ENCODE peak calls at places on chromosomes 16 and 17, in four cellular contexts. L is A549, F is GM04503, B is T-helper 1 cell. Z is an unnamed sample.
A peak's percentile ranks its signal among the peaks of the same experiment; 100 is the strongest.

GRCh38 chr17:2239882-2240430 is 63.6 kb downstream of the SMG6 start:
- DNase-seq in L (peak; percentile 34), F (peak; percentile 75), B (no peak), Z (no peak)

GRCh38 chr16:55571191-55571897 is 4.9 kb downstream of the CAPNS2 start:
- DNase-seq in L (no peak), F (no peak), B (no peak), Z (no peak)

GRCh38 chr17:32258383-32259121 is 7.1 kb upstream of the RHBDL3 start:
- DNase-seq in L (no peak), F (no peak), B (no peak), Z (no peak)

GRCh38 chr17:3506054-3506453 is 30.3 kb downstream of the ASPA start:
- DNase-seq in L (no peak), F (no peak), B (no peak), Z (no peak)

GRCh38 chr17:7883781-7884386 is 4.7 kb upstream of the CHD3 start:
- DNase-seq in L (peak; percentile 66), F (no peak), B (peak; percentile 42), Z (no peak)

GRCh38 chr16:70510216-70510615 is 13.1 kb downstream of the COG4 start:
- DNase-seq in L (no peak), F (no peak), B (no peak), Z (no peak)

GRCh38 chr16:27918755-27919154 is 144.8 kb downstream of the GSG1L start:
- DNase-seq in L (peak; percentile 24), F (no peak), B (no peak), Z (no peak)

GRCh38 chr16:724188-725040 is 1.8 kb downstream of the CCDC78 start:
- DNase-seq in L (no peak), F (no peak), B (no peak), Z (no peak)

GRCh38 chr17:73586921-73587680 is 57.1 kb downstream of the SDK2 start:
- DNase-seq in L (peak; percentile 21), F (no peak), B (no peak), Z (no peak)

GRCh38 chr17:3558603-3559269 is 1.1 kb upstream of the TRPV3 start:
- DNase-seq in L (no peak), F (no peak), B (peak; percentile 49), Z (peak; percentile 20)

GRCh38 chr16:57955572-57955971 is 15.4 kb downstream of the CNGB1 start:
- DNase-seq in L (no peak), F (no peak), B (no peak), Z (no peak)

GRCh38 chr16:15466131-15466530 is 31.7 kb downstream of the BMERB1 start:
- DNase-seq in L (no peak), F (no peak), B (no peak), Z (no peak)

GRCh38 chr17:39231587-39232551 is 6.1 kb upstream of the STAC2 start:
- DNase-seq in L (peak; percentile 50), F (no peak), B (peak; percentile 45), Z (peak; percentile 72)

GRCh38 chr16:58280846-58281301 is 14.0 kb downstream of the PRSS54 start:
- DNase-seq in L (no peak), F (no peak), B (no peak), Z (no peak)

GRCh38 chr16:74987027-74987681 is 2.2 kb upstream of the WDR59 start:
- DNase-seq in L (no peak), F (no peak), B (no peak), Z (no peak)

GRCh38 chr17:19397556-19398041 is 10.6 kb upstream of the MFAP4 start:
- DNase-seq in L (no peak), F (no peak), B (no peak), Z (no peak)

GRCh38 chr16:3456374-3456773 is 12.9 kb downstream of the NAA60 start:
- DNase-seq in L (no peak), F (no peak), B (no peak), Z (no peak)

GRCh38 chr17:82200743-82201497 is 11.7 kb downstream of the CCDC57 start:
- DNase-seq in L (no peak), F (no peak), B (peak; percentile 65), Z (peak; percentile 57)

GRCh38 chr16:23755484-23755809 is 621 bp downstream of the CHP2 start:
- DNase-seq in L (no peak), F (no peak), B (no peak), Z (no peak)

GRCh38 chr16:27839419-27839818 is 224.1 kb downstream of the GSG1L start:
- DNase-seq in L (no peak), F (no peak), B (no peak), Z (no peak)

GRCh38 chr17:32654351-32654750 is 167.6 kb downstream of the CDK5R1 start:
- DNase-seq in L (no peak), F (no peak), B (no peak), Z (no peak)

GRCh38 chr17:32136856-32137255 is 5.4 kb upstream of the RHOT1 start:
- DNase-seq in L (no peak), F (no peak), B (no peak), Z (no peak)

GRCh38 chr16:477287-477686 is 50.2 kb upstream of the CAPN15 start:
- DNase-seq in L (no peak), F (no peak), B (no peak), Z (no peak)

GRCh38 chr17:7835818-7836595 is 2.0 kb downstream of the KDM6B start:
- DNase-seq in L (peak; percentile 74), F (no peak), B (no peak), Z (no peak)

GRCh38 chr16:59116744-59117143 is 382.6 kb upstream of the GOT2 start:
- DNase-seq in L (no peak), F (no peak), B (no peak), Z (no peak)

GRCh38 chr16:75591001-75591852 is 25.0 kb downstream of the GABARAPL2 start:
- DNase-seq in L (no peak), F (peak; percentile 31), B (no peak), Z (no peak)

GRCh38 chr16:22971346-22971924 is 157.5 kb downstream of the HS3ST2 start:
- DNase-seq in L (no peak), F (no peak), B (no peak), Z (no peak)

GRCh38 chr17:80477647-80478478 is 1.5 kb upstream of the NPTX1 start:
- DNase-seq in L (peak; percentile 70), F (no peak), B (no peak), Z (peak; percentile 33)

GRCh38 chr17:78873519-78874340 is 29.3 kb downstream of the CEP295NL start:
- DNase-seq in L (no peak), F (no peak), B (no peak), Z (no peak)

GRCh38 chr17:66351701-66352100 is 49.3 kb downstream of the PRKCA start:
- DNase-seq in L (no peak), F (no peak), B (no peak), Z (no peak)

GRCh38 chr17:28717578-28718316 is at the start of gene RAB34:
- DNase-seq in L (peak; percentile 90), F (no peak), B (peak; percentile 31), Z (no peak)

GRCh38 chr16:19135896-19136438 is 22.2 kb downstream of the ITPRIPL2 start:
- DNase-seq in L (peak; percentile 83), F (no peak), B (no peak), Z (no peak)